ENCODE peak calls at places on chromosome 21, in four cellular contexts. M is HCT116, D is heart left ventricle, C is sigmoid colon. A is an unnamed sample.

GRCh38 chr21:46454142-46454541 is 4.5 kb upstream of the DIP2A start:
- DNase-seq in D (no peak), M (no peak), C (no peak), A (no peak)

GRCh38 chr21:24076179-24076578 is 1531.1 kb downstream of the MRPL39 start:
- DNase-seq in M (no peak), C (no peak), D (no peak), A (no peak)

GRCh38 chr21:26966978-26967913 is at the start of gene ADAMTS5:
- DNase-seq in M (no peak), C (peak; percentile 77), D (peak; percentile 72), A (peak; percentile 30)

GRCh38 chr21:39010629-39011404 is 172.4 kb downstream of the PSMG1 start:
- DNase-seq in D (no peak), C (no peak), M (no peak), A (no peak)

GRCh38 chr21:46033410-46034404 is 52.1 kb downstream of the COL6A1 start:
- DNase-seq in C (no peak), D (peak; percentile 56), M (no peak), A (no peak)

GRCh38 chr21:20004353-20004752 is 993.9 kb upstream of the NCAM2 start:
- DNase-seq in M (no peak), D (no peak), C (no peak), A (no peak)

GRCh38 chr21:38455403-38455802 is 42.9 kb downstream of the ERG start:
- DNase-seq in C (no peak), D (no peak), M (no peak), A (no peak)

GRCh38 chr21:20424943-20425342 is 573.3 kb upstream of the NCAM2 start:
- DNase-seq in D (no peak), M (no peak), C (no peak), A (no peak)

GRCh38 chr21:15224346-15225086 is 159.7 kb upstream of the NRIP1 start:
- DNase-seq in D (no peak), M (peak; percentile 56), C (no peak), A (no peak)

GRCh38 chr21:43921979-43922945 is 57.2 kb downstream of the AGPAT3 start:
- DNase-seq in D (peak; percentile 37), C (no peak), M (no peak), A (peak; percentile 39)

GRCh38 chr21:9839011-9839661 is 682.2 kb upstream of the TPTE start:
- DNase-seq in M (no peak), D (peak; percentile 78), C (peak; percentile 70), A (peak; percentile 47)

GRCh38 chr21:36180963-36181362 is 24.3 kb downstream of the DOP1B start:
- DNase-seq in C (no peak), M (no peak), D (no peak), A (no peak)

GRCh38 chr21:26583737-26584136 is 10.7 kb upstream of the CYYR1 start:
- DNase-seq in M (no peak), C (no peak), D (no peak), A (no peak)

GRCh38 chr21:41778974-41779600 is 12.2 kb upstream of the RIPK4 start:
- DNase-seq in M (no peak), D (no peak), C (no peak), A (no peak)

GRCh38 chr21:41779659-41780058 is 12.8 kb upstream of the RIPK4 start:
- DNase-seq in D (no peak), M (no peak), C (no peak), A (no peak)

GRCh38 chr21:41777934-41778815 is 11.3 kb upstream of the RIPK4 start:
- DNase-seq in M (peak; percentile 84), D (peak; percentile 90), C (peak; percentile 94), A (peak; percentile 90)

GRCh38 chr21:41781047-41781405 is 14.2 kb upstream of the RIPK4 start:
- DNase-seq in M (no peak), C (no peak), D (no peak), A (no peak)

DNA sequence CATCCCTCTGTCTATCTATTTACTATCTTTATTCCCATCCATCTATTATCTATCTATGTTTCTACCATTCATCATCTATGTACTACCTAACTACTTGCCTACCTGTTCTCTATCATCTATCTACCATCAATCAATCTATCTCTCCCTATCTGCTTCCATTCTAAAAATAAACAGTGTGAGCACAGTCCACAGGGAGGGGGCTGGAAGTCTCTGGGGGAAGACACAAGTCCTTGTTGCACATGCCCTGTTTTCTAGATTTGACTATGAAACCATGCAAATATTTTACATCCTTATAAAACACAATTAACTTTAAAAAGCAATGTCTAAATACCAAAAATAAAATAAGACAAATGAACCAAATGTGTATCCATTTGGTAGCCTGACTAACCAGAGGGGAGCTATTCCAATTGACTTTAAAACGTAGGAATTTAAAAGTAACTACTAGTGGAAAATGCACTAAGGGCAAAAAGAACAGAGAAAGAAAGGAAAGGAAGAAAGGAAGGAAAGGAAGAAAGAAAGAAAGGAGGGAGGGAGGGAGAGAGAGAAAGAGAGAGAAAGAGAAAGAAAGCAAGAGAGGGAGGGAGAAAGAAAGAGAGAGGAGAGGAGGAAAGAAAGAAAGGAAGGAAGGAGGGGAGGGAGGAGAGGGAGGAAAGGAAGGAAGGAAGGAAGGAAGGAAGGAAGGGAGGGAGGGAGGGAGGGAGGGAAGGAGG is 13.6 kb upstream of the RIPK4 start:
- DNase-seq in C (no peak), M (no peak), D (no peak), A (no peak)
- H3K27me3 ChIP-seq in C (peaks cover 14% of the 10 kb centered on the region), M (peaks cover 52% of the 10 kb centered on the region), D (peaks cover 4% of the 10 kb centered on the region), A (no peaks in the 10 kb centered on the region)

GRCh38 chr21:32238063-32238462 is 40.8 kb downstream of the MIS18A start:
- DNase-seq in D (no peak), M (no peak), C (no peak), A (no peak)

GRCh38 chr21:32237021-32237420 is 41.8 kb downstream of the MIS18A start:
- DNase-seq in C (no peak), M (no peak), D (no peak), A (no peak)

GRCh38 chr21:32233722-32234301 is 45.0 kb downstream of the MIS18A start:
- DNase-seq in D (no peak), C (no peak), M (no peak), A (no peak)

DNA sequence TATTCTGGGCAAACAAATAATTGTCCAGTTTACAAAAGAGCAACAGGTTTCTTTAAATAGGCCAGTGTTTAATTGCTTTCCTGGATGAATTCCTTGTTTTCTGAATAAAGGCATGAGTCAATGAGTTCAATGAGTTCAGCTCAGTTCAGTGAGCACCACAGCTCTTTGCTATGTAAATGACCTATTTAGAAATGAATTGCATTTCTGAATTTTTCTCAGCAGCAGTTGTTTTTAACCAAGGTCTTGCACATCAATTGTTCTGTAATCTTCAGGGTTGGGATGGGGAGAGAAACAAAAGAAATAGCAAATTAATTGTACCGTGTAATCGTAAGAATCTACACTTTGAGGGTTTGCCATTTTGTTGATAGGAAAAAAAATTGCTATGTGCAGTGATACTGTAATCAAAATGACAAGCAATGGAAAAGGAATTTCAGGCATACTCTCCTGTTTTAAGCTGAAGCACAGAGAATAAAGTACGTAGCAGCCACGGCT is 45.7 kb downstream of the MIS18A start:
- DNase-seq in M (no peak), C (no peak), D (no peak), A (no peak)
- TF ChIP-seq POLR2A in M (no peak), C (no peak), D (no peak), A (no peak)

DNA sequence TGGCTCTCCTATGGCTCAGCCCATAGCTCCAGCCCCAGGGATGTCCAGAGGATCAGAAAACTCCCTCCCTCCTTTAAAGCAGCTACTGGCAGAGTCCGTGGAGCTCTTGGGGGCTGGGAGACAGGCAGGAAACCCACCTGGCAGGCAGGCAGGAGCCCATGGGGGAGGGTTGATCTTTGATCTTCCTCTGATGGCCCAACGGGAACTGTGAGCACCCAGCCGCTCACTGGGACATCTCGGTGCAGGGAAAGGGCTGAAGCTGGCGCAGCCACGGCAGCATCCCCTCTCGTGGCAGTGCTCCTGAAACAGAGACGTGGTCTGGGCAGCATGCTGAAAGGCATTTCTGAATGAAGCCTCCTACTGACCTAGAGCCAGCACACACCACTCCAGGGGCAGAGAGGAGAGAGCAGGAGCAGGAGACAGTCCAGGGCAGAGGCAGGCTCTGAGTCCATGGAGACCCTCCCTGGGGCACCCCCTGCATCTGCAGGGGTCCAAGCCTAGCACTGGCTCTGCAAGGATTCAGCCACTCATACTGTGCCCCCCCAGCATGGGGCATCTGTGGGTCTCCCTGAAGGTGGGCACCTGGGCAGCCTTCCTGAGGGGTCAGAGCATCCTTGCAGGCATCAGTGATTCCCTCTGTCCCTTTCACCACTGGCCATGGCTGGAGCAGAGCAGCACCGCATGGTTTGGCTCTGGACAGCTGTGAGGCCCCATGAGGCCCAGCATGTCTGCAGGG is 4.9 kb upstream of the SLX9 start:
- DNase-seq in C (no peak), M (no peak), D (peak; percentile 24), A (no peak)
- H3K27me3 ChIP-seq in C (peaks cover 10% of the 10 kb centered on the region), M (peaks cover 29% of the 10 kb centered on the region), D (peaks cover 17% of the 10 kb centered on the region), A (no peaks in the 10 kb centered on the region)

GRCh38 chr21:34615487-34615814 is 538 bp upstream of the RCAN1 start:
- DNase-seq in C (no peak), M (no peak), D (no peak), A (no peak)

GRCh38 chr21:34614443-34614692 is 545 bp downstream of the RCAN1 start:
- DNase-seq in D (no peak), C (no peak), M (no peak), A (no peak)

GRCh38 chr21:34614693-34615486 is at the start of gene RCAN1:
- DNase-seq in C (peak; percentile 95), D (peak; percentile 92), M (peak; percentile 79), A (peak; percentile 95)

GRCh38 chr21:34612557-34612956 is 2.4 kb downstream of the RCAN1 start:
- DNase-seq in D (no peak), M (no peak), C (no peak), A (no peak)

GRCh38 chr21:34613679-34614442 is 1.1 kb downstream of the RCAN1 start:
- DNase-seq in C (no peak), D (no peak), M (no peak), A (no peak)
- TF ChIP-seq POLR2A in C (no peak), D (no peak), M (no peak), A (no peak)

GRCh38 chr21:41509733-41510132 is 1.8 kb upstream of the TMPRSS2 start:
- DNase-seq in C (no peak), D (no peak), M (no peak), A (no peak)
- H3K27me3 ChIP-seq in C (peaks cover 21% of the 10 kb centered on the region), D (peaks cover 24% of the 10 kb centered on the region), M (no peaks in the 10 kb centered on the region), A (no peaks in the 10 kb centered on the region)